ENCODE peak calls at places on chromosome 16, in six cellular contexts. J is sigmoid colon, F is ovary, L is left lung, Y is cardiac muscle cell, C is colonic mucosa. P is an unnamed sample.

GRCh38 chr16:69405757-69406156 is 18.7 kb upstream of the CYB5B start:
- DNase-seq in Y (no peak), C (no peak), J (no peak), F (no peak), L (no peak), P (no peak)

GRCh38 chr16:56771558-56772279 is 41.8 kb downstream of the NUP93 start:
- DNase-seq in F (no peak), Y (no peak), C (no peak), J (no peak), L (no peak), P (no peak)

GRCh38 chr16:88951501-88951900 is 25.5 kb downstream of the CBFA2T3 start:
- DNase-seq in L (no peak), Y (no peak), J (no peak), C (no peak), F (no peak), P (no peak)

GRCh38 chr16:50303605-50304466 is 37.5 kb downstream of the ADCY7 start:
- DNase-seq in C (no peak), F (peak; percentile 51), Y (no peak), J (peak; percentile 64), L (peak; percentile 82), P (no peak)

GRCh38 chr16:2523801-2524231 is 3.6 kb downstream of the AMDHD2 start:
- DNase-seq in L (peak; percentile 31), F (no peak), C (peak; percentile 67), Y (no peak), J (no peak), P (no peak)

GRCh38 chr16:745739-746138 is 4.9 kb upstream of the CIAO3 start:
- DNase-seq in J (no peak), F (no peak), L (peak; percentile 81), C (no peak), Y (peak; percentile 65), P (peak; percentile 35)

GRCh38 chr16:55297910-55298175 is 26.2 kb upstream of the IRX6 start:
- DNase-seq in F (no peak), J (no peak), Y (no peak), C (no peak), L (no peak), P (no peak)

GRCh38 chr16:11255737-11256656 is at the start of gene SOCS1:
- DNase-seq in F (peak; percentile 93), Y (peak; percentile 93), C (peak; percentile 89), J (peak; percentile 92), L (peak; percentile 97), P (peak; percentile 93)

GRCh38 chr16:65704866-65705265 is 583.0 kb upstream of the CDH11 start:
- DNase-seq in Y (peak; percentile 19), L (no peak), J (no peak), F (no peak), C (no peak), P (no peak)

GRCh38 chr16:78034530-78034929 is 12.2 kb downstream of the CLEC3A start:
- DNase-seq in F (no peak), C (no peak), J (no peak), L (no peak), Y (no peak), P (no peak)

GRCh38 chr16:88005148-88005547 is 53.9 kb downstream of the BANP start:
- DNase-seq in L (peak; percentile 52), F (no peak), C (no peak), J (peak; percentile 48), Y (peak; percentile 27), P (no peak)

GRCh38 chr16:56226187-56226586 is 34.9 kb downstream of the GNAO1 start:
- DNase-seq in Y (no peak), F (no peak), C (no peak), L (no peak), J (no peak), P (no peak)

GRCh38 chr16:74999683-75000480 is 1.1 kb downstream of the ZNRF1 start:
- DNase-seq in J (peak; percentile 80), C (peak; percentile 69), L (peak; percentile 84), Y (peak; percentile 26), F (peak; percentile 64), P (peak; percentile 61)

GRCh38 chr16:86491643-86492030 is 18.7 kb upstream of the FOXF1 start:
- DNase-seq in Y (no peak), F (no peak), C (no peak), J (peak; percentile 41), L (no peak), P (no peak)

GRCh38 chr16:2782583-2783351 is 4.6 kb downstream of the PRSS33 start:
- DNase-seq in Y (no peak), C (no peak), L (no peak), F (no peak), J (peak; percentile 55), P (no peak)

GRCh38 chr16:74862743-74863244 is 88.2 kb upstream of the FA2H start:
- DNase-seq in F (no peak), Y (peak; percentile 60), C (no peak), L (no peak), J (no peak), P (no peak)

GRCh38 chr16:84360170-84360569 is 8.2 kb upstream of the ATP2C2 start:
- DNase-seq in C (no peak), J (no peak), F (no peak), Y (no peak), L (no peak), P (no peak)

GRCh38 chr16:53257001-53257400 is 177.3 kb upstream of the RBL2 start:
- DNase-seq in L (no peak), J (no peak), F (no peak), C (no peak), Y (no peak), P (no peak)

GRCh38 chr16:89972244-89973234 is 24.0 kb downstream of the DEF8 start:
- DNase-seq in F (peak; percentile 94), Y (peak; percentile 96), C (peak; percentile 93), J (peak; percentile 95), L (peak; percentile 99), P (peak; percentile 97)

GRCh38 chr16:89974860-89975259 is 26.3 kb downstream of the DEF8 start:
- DNase-seq in J (no peak), L (peak; percentile 1), F (no peak), Y (no peak), C (peak; percentile 36), P (no peak)

GRCh38 chr16:89971495-89972243 is 23.1 kb downstream of the DEF8 start:
- DNase-seq in L (peak; percentile 88), J (no peak), Y (no peak), C (no peak), F (no peak), P (no peak)

GRCh38 chr16:89973235-89973634 is 24.7 kb downstream of the DEF8 start:
- DNase-seq in Y (no peak), F (no peak), J (no peak), C (no peak), L (peak; percentile 0), P (no peak)

GRCh38 chr16:89973654-89974335 is 25.2 kb downstream of the DEF8 start:
- DNase-seq in J (no peak), F (no peak), Y (no peak), L (no peak), C (peak; percentile 61), P (no peak)
- H3K4me3 ChIP-seq in J (peak overlapping the region; percentile 76), F (peak overlapping the region; percentile 92), Y (peak overlapping the region; percentile 79), L (no peak overlapping the region), C (peak overlapping the region; percentile 98), P (peak overlapping the region; percentile 92)

GRCh38 chr16:67526149-67526732 is 2.4 kb upstream of the RIPOR1 start:
- DNase-seq in J (no peak), L (no peak), Y (no peak), F (no peak), C (no peak), P (no peak)

GRCh38 chr16:67528222-67528869 is at the start of gene RIPOR1:
- DNase-seq in F (peak; percentile 72), C (peak; percentile 61), J (peak; percentile 83), L (no peak), Y (peak; percentile 74), P (no peak)

GRCh38 chr16:67521095-67521804 is 7.4 kb upstream of the RIPOR1 start:
- DNase-seq in C (peak; percentile 99), F (peak; percentile 95), L (peak; percentile 98), J (peak; percentile 98), Y (peak; percentile 97), P (peak; percentile 89)

GRCh38 chr16:67528870-67529638 is 425 bp downstream of the RIPOR1 start:
- DNase-seq in C (peak; percentile 50), L (peak; percentile 92), Y (peak; percentile 37), J (no peak), F (peak; percentile 64), P (no peak)

GRCh38 chr16:67525176-67525860 is 3.3 kb upstream of the RIPOR1 start:
- DNase-seq in Y (no peak), F (no peak), J (no peak), L (no peak), C (no peak), P (no peak)
- TF ChIP-seq CTCF in Y (no peak), F (no peak), J (no peak), L (no peak), C (no peak), P (no peak)

GRCh38 chr16:21277927-21278706 is at the start of gene CRYM:
- DNase-seq in J (peak; percentile 79), Y (peak; percentile 72), F (peak; percentile 65), C (peak; percentile 83), L (peak; percentile 88), P (peak; percentile 56)

GRCh38 chr16:21284414-21284813 is 6.3 kb upstream of the CRYM start:
- DNase-seq in Y (no peak), J (no peak), L (no peak), F (no peak), C (no peak), P (no peak)

GRCh38 chr16:21279501-21279900 is 1.4 kb upstream of the CRYM start:
- DNase-seq in F (no peak), J (no peak), Y (no peak), L (no peak), C (no peak), P (no peak)

GRCh38 chr16:21283521-21284289 is 5.6 kb upstream of the CRYM start:
- DNase-seq in F (peak; percentile 66), J (peak; percentile 75), C (peak; percentile 66), Y (peak; percentile 86), L (peak; percentile 89), P (peak; percentile 35)

DNA sequence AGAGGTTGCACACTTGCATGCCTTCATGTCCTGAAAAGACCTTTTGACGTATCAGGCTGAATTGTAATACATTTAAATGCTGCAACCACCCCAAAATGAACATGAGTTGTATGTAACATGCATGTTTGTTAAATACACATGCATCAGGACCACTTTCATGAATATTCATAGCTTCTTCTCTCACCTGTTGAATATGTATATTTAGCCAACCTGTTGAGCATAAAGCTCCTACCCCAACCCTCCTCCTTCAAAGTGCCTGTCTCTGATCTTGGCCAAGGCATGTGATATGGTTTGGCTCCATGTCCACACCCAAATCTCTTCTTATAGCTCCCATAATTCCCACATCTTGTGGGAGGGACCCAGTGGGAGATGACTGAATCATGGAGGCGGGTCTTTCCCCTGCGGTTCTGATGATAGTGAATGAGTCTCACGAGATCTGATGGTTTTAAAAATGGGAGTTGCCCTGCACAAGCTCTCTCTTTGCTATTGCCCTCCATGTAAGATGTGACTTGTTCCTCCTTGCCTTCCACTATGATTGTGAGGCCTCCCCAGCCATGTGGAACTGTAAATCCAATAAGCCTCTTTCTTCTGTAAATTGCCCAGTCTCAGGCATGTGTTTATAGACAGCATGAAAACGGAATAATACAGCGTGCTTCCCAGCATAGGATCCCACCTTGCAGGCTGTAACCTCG is 3.8 kb upstream of the CRYM start:
- DNase-seq in L (no peak), J (no peak), Y (no peak), C (no peak), F (no peak), P (no peak)
- H3K27me3 ChIP-seq in L (peaks cover 98% of the 10 kb centered on the region), J (no peaks in the 10 kb centered on the region), Y (peaks cover 31% of the 10 kb centered on the region), C (peaks cover 16% of the 10 kb centered on the region), F (no peaks in the 10 kb centered on the region), P (no peaks in the 10 kb centered on the region)

DNA sequence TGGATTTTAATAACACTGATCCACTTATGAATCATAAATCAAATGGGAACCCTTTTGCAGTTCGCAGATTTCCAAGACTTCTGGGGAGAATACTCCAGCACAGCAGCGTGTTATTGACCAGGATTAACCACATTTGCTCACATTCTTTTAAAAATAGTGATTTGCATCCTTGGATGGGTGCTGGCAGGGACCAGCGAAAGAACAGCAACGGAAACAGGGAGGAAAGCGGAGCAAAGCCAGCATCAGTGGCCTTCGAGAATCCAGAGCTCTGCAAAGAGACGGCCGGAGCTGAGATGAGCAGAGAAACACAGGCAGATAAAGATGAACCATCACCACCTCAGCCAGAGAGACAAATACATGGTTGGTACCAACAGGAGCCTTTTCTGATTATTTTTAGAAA is 623.2 kb upstream of the ZFHX3 start:
- DNase-seq in F (no peak), Y (no peak), L (no peak), C (no peak), J (no peak), P (no peak)
- H3K4me3 ChIP-seq in F (no peak overlapping the region), Y (no peak overlapping the region), L (no peak overlapping the region), C (no peak overlapping the region), J (no peak overlapping the region), P (no peak overlapping the region)